ENCODE peak calls at places on chromosome 19, in five cellular contexts. One of them, this sample, is unnamed.

GRCh38 chr19:42301646-42302204 is at the start of gene PRR19:
- DNase-seq in K562: peak; percentile 86
- DNase-seq in H1: no peak
- DNase-seq in HepG2: no peak
- DNase-seq in GM12878: no peak
- DNase-seq in this sample: no peak

GRCh38 chr19:52522555-52522954 is 4.9 kb upstream of the ZNF808 start:
- DNase-seq in GM12878: no peak
- DNase-seq in H1: no peak
- DNase-seq in K562: peak; percentile 23
- DNase-seq in HepG2: no peak
- DNase-seq in this sample: peak; percentile 85

GRCh38 chr19:44795398-44795987 is 13.4 kb upstream of the BCAM start:
- DNase-seq in H1: no peak
- DNase-seq in HepG2: no peak
- DNase-seq in GM12878: no peak
- DNase-seq in K562: no peak
- DNase-seq in this sample: no peak

GRCh38 chr19:30326076-30326710 is 46.0 kb upstream of the ZNF536 start:
- DNase-seq in H1: no peak
- DNase-seq in GM12878: no peak
- DNase-seq in HepG2: no peak
- DNase-seq in K562: no peak
- DNase-seq in this sample: no peak

GRCh38 chr19:50362656-50363424 is 2.6 kb downstream of the NAPSA start:
- DNase-seq in H1: no peak
- DNase-seq in K562: peak; percentile 84
- DNase-seq in GM12878: no peak
- DNase-seq in HepG2: no peak
- DNase-seq in this sample: no peak

GRCh38 chr19:35513231-35513974 is at the start of gene DMKN:
- DNase-seq in GM12878: no peak
- DNase-seq in H1: no peak
- DNase-seq in HepG2: peak; percentile 22
- DNase-seq in K562: peak; percentile 40
- DNase-seq in this sample: no peak

GRCh38 chr19:28492616-28493015 is 720.3 kb downstream of the UQCRFS1 start:
- DNase-seq in GM12878: no peak
- DNase-seq in HepG2: no peak
- DNase-seq in H1: no peak
- DNase-seq in K562: no peak
- DNase-seq in this sample: no peak

GRCh38 chr19:40677156-40677555 is 13.3 kb downstream of the NUMBL start:
- DNase-seq in GM12878: no peak
- DNase-seq in K562: no peak
- DNase-seq in HepG2: no peak
- DNase-seq in H1: no peak
- DNase-seq in this sample: no peak

GRCh38 chr19:7360393-7360984 is 11.8 kb downstream of the ARHGEF18 start:
- DNase-seq in H1: no peak
- DNase-seq in GM12878: no peak
- DNase-seq in HepG2: no peak
- DNase-seq in K562: no peak
- DNase-seq in this sample: no peak

GRCh38 chr19:55189424-55189823 is 9.3 kb upstream of the SYT5 start:
- DNase-seq in K562: no peak
- DNase-seq in GM12878: no peak
- DNase-seq in HepG2: no peak
- DNase-seq in H1: peak; percentile 29
- DNase-seq in this sample: no peak

GRCh38 chr19:4754248-4754647 is 30.6 kb upstream of the DPP9 start:
- DNase-seq in HepG2: no peak
- DNase-seq in K562: no peak
- DNase-seq in H1: no peak
- DNase-seq in GM12878: no peak
- DNase-seq in this sample: no peak

GRCh38 chr19:12364391-12365093 is 941 bp downstream of the ZNF442 start:
- DNase-seq in K562: peak; percentile 56
- DNase-seq in GM12878: no peak
- DNase-seq in HepG2: no peak
- DNase-seq in H1: no peak
- DNase-seq in this sample: peak; percentile 15

GRCh38 chr19:56383826-56384605 is 9.3 kb downstream of the ZNF582 start:
- DNase-seq in H1: no peak
- DNase-seq in GM12878: no peak
- DNase-seq in K562: no peak
- DNase-seq in HepG2: no peak
- DNase-seq in this sample: no peak

GRCh38 chr19:19531951-19532805 is 3.5 kb downstream of the YJEFN3 start:
- DNase-seq in HepG2: peak; percentile 30
- DNase-seq in H1: no peak
- DNase-seq in GM12878: no peak
- DNase-seq in K562: peak; percentile 87
- DNase-seq in this sample: peak; percentile 92

GRCh38 chr19:55441692-55442321 is 1.3 kb downstream of the SHISA7 start:
- DNase-seq in H1: no peak
- DNase-seq in GM12878: no peak
- DNase-seq in K562: peak; percentile 71
- DNase-seq in HepG2: no peak
- DNase-seq in this sample: peak; percentile 90

GRCh38 chr19:16366056-16366432 is 41.4 kb downstream of the KLF2 start:
- DNase-seq in K562: no peak
- DNase-seq in H1: no peak
- DNase-seq in GM12878: no peak
- DNase-seq in HepG2: no peak
- DNase-seq in this sample: no peak

GRCh38 chr19:14494451-14494850 is 1.5 kb downstream of the GIPC1 start:
- DNase-seq in HepG2: no peak
- DNase-seq in GM12878: no peak
- DNase-seq in H1: no peak
- DNase-seq in K562: no peak
- DNase-seq in this sample: no peak

GRCh38 chr19:55667511-55667910 is 7.5 kb upstream of the EPN1 start:
- DNase-seq in K562: no peak
- DNase-seq in GM12878: no peak
- DNase-seq in H1: no peak
- DNase-seq in HepG2: no peak
- DNase-seq in this sample: no peak

GRCh38 chr19:325173-325936 is 19.2 kb downstream of the MIER2 start:
- DNase-seq in HepG2: no peak
- DNase-seq in H1: no peak
- DNase-seq in K562: no peak
- DNase-seq in GM12878: no peak
- DNase-seq in this sample: no peak

GRCh38 chr19:5665781-5666513 is 14.4 kb downstream of the MICOS13 start:
- DNase-seq in HepG2: peak; percentile 69
- DNase-seq in K562: no peak
- DNase-seq in GM12878: peak; percentile 20
- DNase-seq in H1: no peak
- DNase-seq in this sample: no peak

GRCh38 chr19:51210385-51210784 is 14.5 kb upstream of the CD33 start:
- DNase-seq in GM12878: no peak
- DNase-seq in HepG2: no peak
- DNase-seq in H1: no peak
- DNase-seq in K562: no peak
- DNase-seq in this sample: no peak

GRCh38 chr19:23261496-23262020 is 11.4 kb upstream of the ZNF724 start:
- DNase-seq in H1: no peak
- DNase-seq in HepG2: peak; percentile 76
- DNase-seq in GM12878: no peak
- DNase-seq in K562: no peak
- DNase-seq in this sample: no peak

GRCh38 chr19:17114414-17114831 is 38.8 kb downstream of the MYO9B start:
- DNase-seq in GM12878: no peak
- DNase-seq in HepG2: no peak
- DNase-seq in H1: no peak
- DNase-seq in K562: no peak
- DNase-seq in this sample: peak; percentile 35

GRCh38 chr19:44951179-44952159 is 3.7 kb upstream of the CLPTM1 start:
- DNase-seq in HepG2: peak; percentile 85
- DNase-seq in K562: peak; percentile 87
- DNase-seq in H1: no peak
- DNase-seq in GM12878: no peak
- DNase-seq in this sample: peak; percentile 57

GRCh38 chr19:51098366-51099069 is 9.7 kb downstream of the CTU1 start:
- DNase-seq in K562: no peak
- DNase-seq in GM12878: no peak
- DNase-seq in HepG2: no peak
- DNase-seq in H1: no peak
- DNase-seq in this sample: no peak

GRCh38 chr19:13034636-13035035 is 39.4 kb downstream of the NFIX start:
- DNase-seq in K562: no peak
- DNase-seq in H1: no peak
- DNase-seq in GM12878: no peak
- DNase-seq in HepG2: no peak
- DNase-seq in this sample: no peak

GRCh38 chr19:6802336-6803035 is 30.0 kb downstream of the VAV1 start:
- DNase-seq in H1: no peak
- DNase-seq in HepG2: no peak
- DNase-seq in K562: peak; percentile 47
- DNase-seq in GM12878: peak; percentile 78
- DNase-seq in this sample: no peak

GRCh38 chr19:35063940-35064818 is 22.7 kb downstream of the HPN start:
- DNase-seq in H1: no peak
- DNase-seq in HepG2: no peak
- DNase-seq in K562: no peak
- DNase-seq in GM12878: no peak
- DNase-seq in this sample: no peak

GRCh38 chr19:21143428-21143827 is 1.6 kb downstream of the ZNF431 start:
- DNase-seq in GM12878: no peak
- DNase-seq in H1: no peak
- DNase-seq in HepG2: no peak
- DNase-seq in K562: no peak
- DNase-seq in this sample: no peak

GRCh38 chr19:23991170-23991569 is 76.5 kb downstream of the ZNF726 start:
- DNase-seq in H1: no peak
- DNase-seq in K562: peak; percentile 4
- DNase-seq in GM12878: no peak
- DNase-seq in HepG2: peak; percentile 49
- DNase-seq in this sample: no peak

GRCh38 chr19:57241181-57241580 is 749 bp downstream of the ZNF805 start:
- DNase-seq in HepG2: peak; percentile 12
- DNase-seq in GM12878: no peak
- DNase-seq in H1: no peak
- DNase-seq in K562: peak; percentile 13
- DNase-seq in this sample: no peak

GRCh38 chr19:50896591-50897190 is 14.5 kb downstream of the KLK4 start:
- DNase-seq in GM12878: peak; percentile 100
- DNase-seq in H1: no peak
- DNase-seq in K562: peak; percentile 67
- DNase-seq in HepG2: peak; percentile 26
- DNase-seq in this sample: no peak

GRCh38 chr19:33129901-33130300 is 2.0 kb upstream of the WDR88 start:
- DNase-seq in HepG2: no peak
- DNase-seq in K562: no peak
- DNase-seq in H1: no peak
- DNase-seq in GM12878: no peak
- DNase-seq in this sample: no peak

GRCh38 chr19:33130433-33130832 is 1.5 kb upstream of the WDR88 start:
- DNase-seq in HepG2: no peak
- DNase-seq in GM12878: no peak
- DNase-seq in H1: no peak
- DNase-seq in K562: no peak
- DNase-seq in this sample: no peak

GRCh38 chr19:33124207-33125098 is 7.5 kb upstream of the WDR88 start:
- DNase-seq in H1: no peak
- DNase-seq in HepG2: no peak
- DNase-seq in GM12878: no peak
- DNase-seq in K562: peak; percentile 91
- DNase-seq in this sample: no peak

GRCh38 chr19:33125929-33126388 is 6.0 kb upstream of the WDR88 start:
- DNase-seq in GM12878: peak; percentile 16
- DNase-seq in H1: no peak
- DNase-seq in K562: peak; percentile 75
- DNase-seq in HepG2: peak; percentile 36
- DNase-seq in this sample: peak; percentile 45
- TF ChIP-seq ATF2 in GM12878: no peak
- TF ChIP-seq ATF2 in H1: no peak
- TF ChIP-seq ATF2 in K562: no peak
- TF ChIP-seq ATF2 in HepG2: no peak
- TF ChIP-seq ATF2 in this sample: no peak

GRCh38 chr19:2790557-2791271 is 5.4 kb downstream of the THOP1 start:
- DNase-seq in K562: no peak
- DNase-seq in HepG2: peak; percentile 85
- DNase-seq in H1: no peak
- DNase-seq in GM12878: no peak
- DNase-seq in this sample: no peak
- TF ChIP-seq ATF2 in K562: no peak
- TF ChIP-seq ATF2 in HepG2: peak; percentile 81
- TF ChIP-seq ATF2 in H1: no peak
- TF ChIP-seq ATF2 in GM12878: no peak
- TF ChIP-seq ATF2 in this sample: no peak

GRCh38 chr19:38209671-38210457 is 14.2 kb downstream of the DPF1 start:
- DNase-seq in K562: no peak
- DNase-seq in HepG2: no peak
- DNase-seq in H1: no peak
- DNase-seq in GM12878: no peak
- DNase-seq in this sample: peak; percentile 65

GRCh38 chr19:38211206-38211605 is 12.8 kb downstream of the DPF1 start:
- DNase-seq in K562: no peak
- DNase-seq in GM12878: no peak
- DNase-seq in H1: no peak
- DNase-seq in HepG2: no peak
- DNase-seq in this sample: peak; percentile 50

GRCh38 chr19:38211779-38212178 is 12.2 kb downstream of the DPF1 start:
- DNase-seq in K562: no peak
- DNase-seq in H1: no peak
- DNase-seq in GM12878: no peak
- DNase-seq in HepG2: no peak
- DNase-seq in this sample: peak; percentile 72

GRCh38 chr19:38209152-38209551 is 14.9 kb downstream of the DPF1 start:
- DNase-seq in K562: no peak
- DNase-seq in H1: no peak
- DNase-seq in HepG2: no peak
- DNase-seq in GM12878: no peak
- DNase-seq in this sample: no peak

DNA sequence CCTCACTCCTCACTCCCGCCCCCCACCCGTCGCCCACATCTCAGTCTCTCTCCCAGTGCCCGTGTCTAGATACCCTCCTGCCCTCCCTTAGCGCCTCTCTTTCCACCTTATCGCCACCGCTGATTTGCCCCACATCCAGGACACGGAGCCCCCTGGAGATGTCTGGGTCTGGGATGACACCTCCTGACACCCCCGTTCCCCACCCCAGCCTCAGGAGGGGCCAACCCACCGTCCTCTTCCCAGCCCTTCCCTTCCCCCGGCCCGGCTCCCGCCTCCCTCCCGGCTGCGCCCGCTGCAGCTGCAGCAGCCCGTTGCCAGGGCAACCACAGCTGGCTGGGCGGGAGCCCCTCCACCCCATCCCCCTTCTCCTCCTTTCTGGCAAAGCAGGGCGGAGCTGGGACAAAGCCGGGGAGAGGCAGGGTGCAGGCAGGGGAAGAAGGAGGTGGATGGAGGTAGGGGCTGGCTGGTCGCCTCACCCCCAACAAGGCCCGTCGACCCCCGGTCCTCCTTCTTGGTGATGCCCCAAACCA is 13.5 kb downstream of the DPF1 start:
- DNase-seq in HepG2: no peak
- DNase-seq in K562: no peak
- DNase-seq in GM12878: no peak
- DNase-seq in H1: no peak
- DNase-seq in this sample: peak; percentile 93
- TF ChIP-seq ATF2 in HepG2: no peak
- TF ChIP-seq ATF2 in K562: no peak
- TF ChIP-seq ATF2 in GM12878: no peak
- TF ChIP-seq ATF2 in H1: no peak
- TF ChIP-seq ATF2 in this sample: no peak

GRCh38 chr19:46296722-46297431 is at the start of gene HIF3A:
- DNase-seq in H1: peak; percentile 82
- DNase-seq in K562: peak; percentile 10
- DNase-seq in HepG2: no peak
- DNase-seq in GM12878: no peak
- DNase-seq in this sample: peak; percentile 93
- TF ChIP-seq ATF2 in H1: no peak
- TF ChIP-seq ATF2 in K562: no peak
- TF ChIP-seq ATF2 in HepG2: no peak
- TF ChIP-seq ATF2 in GM12878: no peak
- TF ChIP-seq ATF2 in this sample: no peak

This sample was measured in WTC11.